ENCODE peak calls at places on chromosomes 1 and 21, in seven cellular contexts. A is iPS DF 6.9; V is COR-L47; E is naive thymus-derived CD8-positive, alpha-beta T cell; M is germinal center; Z is HFF-Myc; F is fibroblast of villous mesenchyme. R is an unnamed sample.

GRCh38 chr1:243271990-243272389 is 16.1 kb downstream of the SDCCAG8 start:
- DNase-seq in A (no peak), V (no peak), E (no peak), M (no peak), Z (no peak), F (no peak), R (no peak)

GRCh38 chr21:29219165-29219770 is 79.5 kb upstream of the BACH1 start:
- DNase-seq in A (no peak), V (no peak), E (no peak), M (no peak), Z (no peak), F (peak), R (peak)

GRCh38 chr1:183185941-183186490 is at the start of gene LAMC2:
- DNase-seq in A (peak), V (peak), E (peak), M (no peak), Z (no peak), F (no peak), R (peak)

GRCh38 chr1:94983343-94983742 is 56.4 kb upstream of the CNN3 start:
- DNase-seq in A (no peak), V (no peak), E (no peak), M (no peak), Z (no peak), F (peak), R (no peak)

GRCh38 chr1:42282024-42282579 is 52.9 kb downstream of the FOXJ3 start:
- DNase-seq in A (no peak), V (no peak), E (no peak), M (no peak), Z (peak), F (peak), R (no peak)

GRCh38 chr1:29227511-29227910 is 3.2 kb downstream of the MECR start:
- DNase-seq in A (no peak), V (no peak), E (no peak), M (no peak), Z (no peak), F (no peak), R (no peak)

GRCh38 chr1:228393268-228393699 is 13.4 kb downstream of the TRIM11 start:
- DNase-seq in A (no peak), V (no peak), E (no peak), M (no peak), Z (no peak), F (peak), R (peak)

GRCh38 chr1:217026506-217026905 is 303.3 kb upstream of the ESRRG start:
- DNase-seq in A (no peak), V (no peak), E (no peak), M (no peak), Z (no peak), F (no peak), R (no peak)

GRCh38 chr1:99886841-99887240 is 36.7 kb downstream of the AGL start:
- DNase-seq in A (no peak), V (no peak), E (no peak), M (no peak), Z (no peak), F (no peak), R (no peak)

GRCh38 chr1:70204578-70204977 is 801 bp downstream of the LRRC40 start:
- DNase-seq in A (no peak), V (no peak), E (no peak), M (no peak), Z (no peak), F (peak), R (no peak)

GRCh38 chr21:38668067-38668466 is 137.7 kb upstream of the ETS2 start:
- DNase-seq in A (no peak), V (no peak), E (no peak), M (no peak), Z (no peak), F (no peak), R (no peak)

GRCh38 chr1:208047975-208048374 is 137.1 kb upstream of the CD34 start:
- DNase-seq in A (no peak), V (no peak), E (no peak), M (no peak), Z (no peak), F (peak), R (no peak)

GRCh38 chr1:40952744-40953315 is 26.7 kb upstream of the CTPS1 start:
- DNase-seq in A (no peak), V (no peak), E (no peak), M (no peak), Z (no peak), F (no peak), R (no peak)

GRCh38 chr1:162187676-162188075 is 118.2 kb downstream of the NOS1AP start:
- DNase-seq in A (no peak), V (no peak), E (no peak), M (no peak), Z (no peak), F (no peak), R (no peak)

GRCh38 chr1:201617157-201617556 is 78.2 kb downstream of the NAV1 start:
- DNase-seq in A (no peak), V (no peak), E (no peak), M (no peak), Z (no peak), F (no peak), R (no peak)

R was measured in upper lobe of left lung.